ENCODE peak calls at places on chromosome 3, in five cellular contexts. B, R, V, D and L are unnamed samples.

GRCh38 chr3:179967622-179968021 is 69.1 kb downstream of the PEX5L start:
- DNase-seq in B (no peak), R (no peak), V (no peak), D (no peak), L (no peak)

GRCh38 chr3:71255498-71255897 is 328.0 kb downstream of the FOXP1 start:
- DNase-seq in B (no peak), R (no peak), V (no peak), D (no peak), L (no peak)

GRCh38 chr3:101950510-101950909 is 101.2 kb downstream of the NFKBIZ start:
- DNase-seq in B (peak; percentile 99), R (no peak), V (no peak), D (no peak), L (no peak)

GRCh38 chr3:142279965-142280590 is 54.7 kb upstream of the GK5 start:
- DNase-seq in B (peak; percentile 69), R (peak; percentile 81), V (no peak), D (peak; percentile 88), L (no peak)

GRCh38 chr3:49785565-49786356 is 581 bp downstream of the IP6K1 start:
- DNase-seq in B (peak; percentile 42), R (peak; percentile 59), V (no peak), D (peak; percentile 33), L (no peak)

GRCh38 chr3:186213946-186214345 is 105.1 kb upstream of the ETV5 start:
- DNase-seq in B (no peak), R (no peak), V (no peak), D (no peak), L (no peak)

GRCh38 chr3:158158969-158159368 is 49.1 kb downstream of the RSRC1 start:
- DNase-seq in B (no peak), R (no peak), V (no peak), D (no peak), L (no peak)

GRCh38 chr3:141550926-141551665 is 64.3 kb downstream of the RASA2 start:
- DNase-seq in B (no peak), R (no peak), V (no peak), D (no peak), L (no peak)

GRCh38 chr3:64266983-64267382 is 41.7 kb upstream of the PRICKLE2 start:
- DNase-seq in B (no peak), R (no peak), V (no peak), D (no peak), L (no peak)

GRCh38 chr3:44862221-44862637 is 517 bp downstream of the TMEM42 start:
- DNase-seq in B (no peak), R (no peak), V (no peak), D (no peak), L (no peak)

GRCh38 chr3:171936231-171936841 is 93.2 kb downstream of the TMEM212 start:
- DNase-seq in B (peak; percentile 2), R (no peak), V (no peak), D (peak; percentile 12), L (no peak)

GRCh38 chr3:12932347-12932746 is 91.0 kb upstream of the RPL32 start:
- DNase-seq in B (no peak), R (no peak), V (no peak), D (no peak), L (no peak)

GRCh38 chr3:126540342-126540849 is 16.4 kb downstream of the CHST13 start:
- DNase-seq in B (peak; percentile 92), R (no peak), V (no peak), D (peak; percentile 84), L (peak; percentile 59)